ENCODE peak calls at places on chromosomes 3 and 15, in eight cellular contexts. O, F, Z, B, P, Q, C and H are unnamed samples.

GRCh38 chr15:59294961-59295741 is 77.5 kb downstream of the MYO1E start:
- DNase-seq in O (no peak), F (no peak), Z (no peak), B (no peak), P (no peak), Q (peak), C (no peak), H (no peak)

GRCh38 chr3:72347819-72348319 is 500.4 kb downstream of the SHQ1 start:
- DNase-seq in O (peak), F (no peak), Z (no peak), B (peak), P (no peak), Q (peak), C (peak), H (no peak)

GRCh38 chr15:70526221-70526973 is 237.0 kb downstream of the UACA start:
- DNase-seq in O (no peak), F (no peak), Z (no peak), B (no peak), P (peak), Q (no peak), C (no peak), H (peak)

GRCh38 chr3:192564611-192565010 is 162.7 kb downstream of the FGF12 start:
- DNase-seq in O (no peak), F (no peak), Z (no peak), B (no peak), P (no peak), Q (no peak), C (no peak), H (no peak)

GRCh38 chr3:172181936-172182708 is 142.7 kb downstream of the FNDC3B start:
- DNase-seq in O (no peak), F (no peak), Z (no peak), B (no peak), P (no peak), Q (no peak), C (no peak), H (no peak)

GRCh38 chr3:56190906-56191305 is 277.4 kb downstream of the ERC2 start:
- DNase-seq in O (no peak), F (no peak), Z (no peak), B (no peak), P (no peak), Q (no peak), C (no peak), H (no peak)

GRCh38 chr3:162525052-162525451 is 1028.4 kb downstream of the OTOL1 start:
- DNase-seq in O (no peak), F (no peak), Z (no peak), B (no peak), P (no peak), Q (no peak), C (peak), H (no peak)

GRCh38 chr15:88701561-88702095 is 62.8 kb downstream of the ISG20 start:
- DNase-seq in O (peak), F (peak), Z (no peak), B (peak), P (no peak), Q (peak), C (no peak), H (no peak)

GRCh38 chr15:44101286-44101685 is 93.8 kb downstream of the FRMD5 start:
- DNase-seq in O (no peak), F (no peak), Z (no peak), B (no peak), P (no peak), Q (no peak), C (no peak), H (no peak)

GRCh38 chr3:16114930-16115329 is 59.5 kb upstream of the GALNT15 start:
- DNase-seq in O (no peak), F (no peak), Z (no peak), B (no peak), P (no peak), Q (no peak), C (no peak), H (no peak)

GRCh38 chr15:91586542-91586941 is 267.0 kb upstream of the SLCO3A1 start:
- DNase-seq in O (no peak), F (no peak), Z (no peak), B (no peak), P (no peak), Q (no peak), C (no peak), H (no peak)

GRCh38 chr3:188830955-188831354 is 340.8 kb upstream of the TPRG1 start:
- DNase-seq in O (no peak), F (no peak), Z (no peak), B (no peak), P (no peak), Q (no peak), C (no peak), H (no peak)

DNA sequence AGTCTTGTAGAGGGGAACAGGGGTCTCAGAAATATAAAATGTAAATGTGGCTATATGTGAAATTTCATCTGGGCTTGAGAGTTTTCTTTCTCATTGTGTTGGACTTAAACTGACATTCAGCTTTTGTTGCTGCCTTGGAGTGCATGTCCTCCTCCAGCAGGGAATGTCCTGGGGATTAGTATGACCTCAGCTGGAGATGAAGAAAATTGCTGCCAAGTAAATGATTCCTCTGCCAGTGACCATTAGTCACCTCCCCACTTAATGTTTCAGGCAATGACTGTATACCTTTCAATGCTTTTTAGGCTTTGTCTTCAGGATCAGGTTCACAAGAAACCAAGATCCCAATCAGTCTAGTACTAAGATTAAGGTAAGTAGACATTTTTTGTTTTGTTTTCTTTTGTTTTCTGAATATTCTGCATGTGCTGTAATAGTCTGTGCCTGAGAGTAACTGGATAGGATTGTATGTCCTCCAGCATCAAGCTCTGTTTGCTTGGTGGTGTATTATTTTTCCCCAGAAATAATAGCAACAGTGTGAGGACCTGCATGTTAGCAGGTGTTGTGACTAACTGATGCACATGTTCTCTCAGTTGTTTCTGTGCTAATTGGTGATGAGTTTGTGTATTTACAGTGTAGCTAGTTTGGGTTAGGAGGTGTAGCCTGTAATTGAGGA is 18.1 kb upstream of the SLC22A13 start:
- DNase-seq in O (no peak), F (peak), Z (no peak), B (no peak), P (no peak), Q (no peak), C (no peak), H (no peak)
- TF ChIP-seq CTCF in O (no peak), F (no peak), Z (no peak), B (no peak), P (no peak), Q (peak), C (no peak), H (no peak)

GRCh38 chr3:79003994-79004393 is 763.8 kb downstream of the ROBO1 start:
- DNase-seq in O (no peak), F (no peak), Z (no peak), B (no peak), P (no peak), Q (no peak), C (no peak), H (no peak)
- TF ChIP-seq CTCF in O (no peak), F (no peak), Z (peak), B (no peak), P (no peak), Q (no peak), C (no peak), H (peak)

DNA sequence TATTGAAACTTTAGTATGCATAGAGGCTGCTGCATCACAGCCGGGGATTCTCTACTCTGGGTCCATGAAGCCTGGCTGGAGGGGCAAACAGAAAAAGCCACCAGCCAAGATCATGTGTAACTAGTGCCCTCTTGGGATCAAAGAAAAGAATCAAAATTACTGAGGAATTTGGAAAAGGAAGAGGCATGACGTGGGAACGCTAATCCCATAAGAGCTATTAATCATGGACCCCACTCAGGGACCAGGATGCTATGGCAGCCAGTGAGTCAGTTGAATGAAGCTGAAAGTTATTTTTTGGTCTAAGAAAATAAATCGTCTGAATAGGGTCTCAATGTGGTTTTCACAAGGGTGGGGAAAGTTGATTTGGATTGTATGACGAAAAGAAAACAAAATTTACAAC is 1165.1 kb downstream of the ROBO2 start:
- DNase-seq in O (no peak), F (peak), Z (no peak), B (no peak), P (no peak), Q (no peak), C (no peak), H (no peak)
- TF ChIP-seq CTCF in O (no peak), F (peak), Z (no peak), B (no peak), P (no peak), Q (no peak), C (no peak), H (no peak)

GRCh38 chr3:146817705-146818104 is 212.6 kb upstream of the PLSCR5 start:
- DNase-seq in O (no peak), F (no peak), Z (no peak), B (no peak), P (no peak), Q (no peak), C (no peak), H (no peak)
- TF ChIP-seq CTCF in O (no peak), F (peak), Z (no peak), B (no peak), P (no peak), Q (no peak), C (no peak), H (peak)

GRCh38 chr3:97940034-97940433 is 32.2 kb downstream of the RIOX2 start:
- DNase-seq in O (no peak), F (peak), Z (no peak), B (no peak), P (no peak), Q (no peak), C (no peak), H (no peak)
- TF ChIP-seq CTCF in O (no peak), F (peak), Z (no peak), B (peak), P (no peak), Q (no peak), C (no peak), H (no peak)

GRCh38 chr3:112117826-112118571 is 15.0 kb downstream of the GCSAM start:
- DNase-seq in O (no peak), F (no peak), Z (no peak), B (no peak), P (no peak), Q (no peak), C (no peak), H (no peak)
- TF ChIP-seq CTCF in O (no peak), F (no peak), Z (no peak), B (peak), P (no peak), Q (no peak), C (no peak), H (no peak)